ENCODE peak calls at places on chromosomes 4 and X, in nine cellular contexts. One of them, this sample, is unnamed. For H3K27me3, the result is how much of the 10 kb centered on the place peaks cover.

GRCh38 chrX:150080497-150080896 is 142.2 kb upstream of the EOLA2 start:
- DNase-seq in tibial nerve: no peak
- DNase-seq in small intestine: no peak
- DNase-seq in left lung: no peak
- DNase-seq in HCT116: no peak
- DNase-seq in stomach: no peak
- DNase-seq in mesenchymal stem cell: no peak
- DNase-seq in K562: no peak
- DNase-seq in bronchial epithelial cell: no peak
- DNase-seq in this sample: no peak

GRCh38 chr4:94256144-94256783 is 48.6 kb downstream of the SMARCAD1 start:
- DNase-seq in small intestine: no peak
- DNase-seq in left lung: no peak
- DNase-seq in K562: no peak
- DNase-seq in HCT116: no peak
- DNase-seq in tibial nerve: no peak
- DNase-seq in stomach: no peak
- DNase-seq in bronchial epithelial cell: no peak
- DNase-seq in mesenchymal stem cell: no peak
- DNase-seq in this sample: no peak

GRCh38 chr4:73245955-73246354 is 12.6 kb downstream of the ANKRD17 start:
- DNase-seq in stomach: no peak
- DNase-seq in tibial nerve: no peak
- DNase-seq in HCT116: no peak
- DNase-seq in mesenchymal stem cell: no peak
- DNase-seq in K562: peak
- DNase-seq in small intestine: no peak
- DNase-seq in left lung: no peak
- DNase-seq in bronchial epithelial cell: no peak
- DNase-seq in this sample: no peak

GRCh38 chr4:90039122-90039521 is 88.1 kb upstream of the CCSER1 start:
- DNase-seq in tibial nerve: no peak
- DNase-seq in bronchial epithelial cell: no peak
- DNase-seq in small intestine: no peak
- DNase-seq in mesenchymal stem cell: no peak
- DNase-seq in stomach: no peak
- DNase-seq in K562: no peak
- DNase-seq in HCT116: no peak
- DNase-seq in left lung: peak
- DNase-seq in this sample: no peak

GRCh38 chrX:84205276-84205675 is 17.3 kb upstream of the RPS6KA6 start:
- DNase-seq in K562: no peak
- DNase-seq in left lung: no peak
- DNase-seq in stomach: no peak
- DNase-seq in small intestine: no peak
- DNase-seq in mesenchymal stem cell: no peak
- DNase-seq in HCT116: no peak
- DNase-seq in tibial nerve: no peak
- DNase-seq in bronchial epithelial cell: no peak
- DNase-seq in this sample: no peak

GRCh38 chrX:133523094-133523493 is 107.8 kb upstream of the GPC4 start:
- DNase-seq in K562: no peak
- DNase-seq in HCT116: no peak
- DNase-seq in stomach: no peak
- DNase-seq in left lung: no peak
- DNase-seq in mesenchymal stem cell: no peak
- DNase-seq in small intestine: no peak
- DNase-seq in tibial nerve: peak
- DNase-seq in bronchial epithelial cell: peak
- DNase-seq in this sample: no peak

GRCh38 chr4:87949961-87950360 is 25.6 kb upstream of the SPP1 start:
- DNase-seq in K562: no peak
- DNase-seq in HCT116: no peak
- DNase-seq in mesenchymal stem cell: peak
- DNase-seq in bronchial epithelial cell: peak
- DNase-seq in left lung: no peak
- DNase-seq in tibial nerve: no peak
- DNase-seq in stomach: no peak
- DNase-seq in small intestine: no peak
- DNase-seq in this sample: no peak

GRCh38 chr4:64824591-64824990 is 415.3 kb upstream of the TECRL start:
- DNase-seq in mesenchymal stem cell: no peak
- DNase-seq in tibial nerve: no peak
- DNase-seq in K562: no peak
- DNase-seq in left lung: no peak
- DNase-seq in stomach: no peak
- DNase-seq in bronchial epithelial cell: no peak
- DNase-seq in small intestine: no peak
- DNase-seq in HCT116: no peak
- DNase-seq in this sample: no peak

GRCh38 chr4:137307806-137308205 is 224.5 kb downstream of the PCDH18 start:
- DNase-seq in mesenchymal stem cell: no peak
- DNase-seq in K562: no peak
- DNase-seq in tibial nerve: peak
- DNase-seq in left lung: no peak
- DNase-seq in stomach: no peak
- DNase-seq in bronchial epithelial cell: no peak
- DNase-seq in small intestine: no peak
- DNase-seq in HCT116: no peak
- DNase-seq in this sample: no peak

GRCh38 chr4:2059726-2060577 is 825 bp downstream of the NAT8L start:
- DNase-seq in stomach: no peak
- DNase-seq in HCT116: no peak
- DNase-seq in tibial nerve: no peak
- DNase-seq in small intestine: no peak
- DNase-seq in K562: no peak
- DNase-seq in mesenchymal stem cell: peak
- DNase-seq in bronchial epithelial cell: no peak
- DNase-seq in left lung: peak
- DNase-seq in this sample: no peak

GRCh38 chrX:43961699-43962098 is 11.5 kb downstream of the NDP start:
- DNase-seq in stomach: no peak
- DNase-seq in mesenchymal stem cell: no peak
- DNase-seq in tibial nerve: no peak
- DNase-seq in K562: peak
- DNase-seq in small intestine: no peak
- DNase-seq in bronchial epithelial cell: no peak
- DNase-seq in left lung: no peak
- DNase-seq in HCT116: no peak
- DNase-seq in this sample: no peak

GRCh38 chr4:141540643-141541042 is 95.7 kb upstream of the IL15 start:
- DNase-seq in mesenchymal stem cell: peak
- DNase-seq in stomach: no peak
- DNase-seq in K562: no peak
- DNase-seq in tibial nerve: no peak
- DNase-seq in small intestine: no peak
- DNase-seq in bronchial epithelial cell: no peak
- DNase-seq in HCT116: no peak
- DNase-seq in left lung: no peak
- DNase-seq in this sample: no peak

DNA sequence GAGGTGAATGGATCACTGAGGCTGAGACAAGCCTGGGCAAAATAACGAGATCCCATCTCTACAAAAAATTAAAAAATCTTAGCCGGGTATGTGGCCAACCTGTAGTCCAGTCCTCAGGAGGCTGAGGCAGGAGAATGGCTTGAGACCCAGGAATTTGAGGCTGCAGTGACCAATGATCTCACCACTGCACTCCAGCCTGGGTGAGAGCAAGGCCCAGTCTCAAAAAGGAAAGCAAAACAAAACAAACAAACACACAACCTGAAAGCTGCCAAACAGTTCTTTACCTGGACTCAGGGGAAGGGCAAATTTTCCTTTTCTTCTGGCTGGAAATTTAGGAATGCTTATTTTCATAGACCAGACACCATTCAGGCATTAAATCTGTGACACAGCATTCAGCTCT is 163.1 kb upstream of the FAT1 start:
- DNase-seq in small intestine: no peak
- DNase-seq in K562: no peak
- DNase-seq in mesenchymal stem cell: no peak
- DNase-seq in HCT116: no peak
- DNase-seq in tibial nerve: no peak
- DNase-seq in stomach: no peak
- DNase-seq in left lung: no peak
- DNase-seq in bronchial epithelial cell: no peak
- DNase-seq in this sample: no peak
- H3K27me3 ChIP-seq in small intestine: under half
- H3K27me3 ChIP-seq in K562: under half
- H3K27me3 ChIP-seq in mesenchymal stem cell: under half
- H3K27me3 ChIP-seq in HCT116: under half
- H3K27me3 ChIP-seq in tibial nerve: under half
- H3K27me3 ChIP-seq in stomach: under half
- H3K27me3 ChIP-seq in left lung: under half
- H3K27me3 ChIP-seq in bronchial epithelial cell: under half
- H3K27me3 ChIP-seq in this sample: under half

GRCh38 chr4:8225704-8226443 is 26.8 kb downstream of the SH3TC1 start:
- DNase-seq in small intestine: no peak
- DNase-seq in mesenchymal stem cell: no peak
- DNase-seq in stomach: no peak
- DNase-seq in K562: no peak
- DNase-seq in left lung: peak
- DNase-seq in tibial nerve: no peak
- DNase-seq in bronchial epithelial cell: no peak
- DNase-seq in HCT116: no peak
- DNase-seq in this sample: no peak
- H3K27me3 ChIP-seq in small intestine: under half
- H3K27me3 ChIP-seq in mesenchymal stem cell: under half
- H3K27me3 ChIP-seq in stomach: under half
- H3K27me3 ChIP-seq in K562: under half
- H3K27me3 ChIP-seq in left lung: under half
- H3K27me3 ChIP-seq in tibial nerve: under half
- H3K27me3 ChIP-seq in bronchial epithelial cell: under half
- H3K27me3 ChIP-seq in HCT116: under half
- H3K27me3 ChIP-seq in this sample: under half

GRCh38 chrX:122934131-122934530 is 249.9 kb upstream of the GRIA3 start:
- DNase-seq in mesenchymal stem cell: no peak
- DNase-seq in K562: no peak
- DNase-seq in stomach: no peak
- DNase-seq in left lung: no peak
- DNase-seq in bronchial epithelial cell: no peak
- DNase-seq in tibial nerve: no peak
- DNase-seq in small intestine: no peak
- DNase-seq in HCT116: no peak
- DNase-seq in this sample: no peak
- H3K27me3 ChIP-seq in mesenchymal stem cell: under half
- H3K27me3 ChIP-seq in K562: under half
- H3K27me3 ChIP-seq in stomach: under half
- H3K27me3 ChIP-seq in left lung: under half
- H3K27me3 ChIP-seq in bronchial epithelial cell: under half
- H3K27me3 ChIP-seq in tibial nerve: under half
- H3K27me3 ChIP-seq in small intestine: under half
- H3K27me3 ChIP-seq in HCT116: under half
- H3K27me3 ChIP-seq in this sample: under half

DNA sequence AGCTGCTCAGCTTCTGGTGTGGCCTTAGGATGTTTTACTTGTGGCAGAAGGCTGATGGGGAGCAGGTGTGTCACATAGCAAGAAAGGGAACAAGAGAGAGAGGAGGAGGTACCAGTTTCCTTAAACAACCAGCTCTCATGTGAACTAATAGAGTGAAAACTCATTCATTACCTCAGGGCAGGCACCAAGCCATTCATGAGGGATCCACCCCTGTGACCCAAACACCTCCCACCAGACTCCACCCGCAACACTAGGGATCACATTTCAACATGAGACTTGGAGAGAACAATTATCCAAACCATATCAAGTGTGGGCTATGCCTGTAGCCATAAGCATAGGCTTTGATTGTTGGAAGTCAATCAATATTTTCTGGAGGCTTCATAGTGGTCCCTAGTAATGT is 56.0 kb downstream of the GSX2 start:
- DNase-seq in mesenchymal stem cell: no peak
- DNase-seq in K562: no peak
- DNase-seq in bronchial epithelial cell: peak
- DNase-seq in stomach: no peak
- DNase-seq in HCT116: no peak
- DNase-seq in left lung: no peak
- DNase-seq in tibial nerve: no peak
- DNase-seq in small intestine: no peak
- DNase-seq in this sample: no peak
- H3K27me3 ChIP-seq in mesenchymal stem cell: under half
- H3K27me3 ChIP-seq in K562: under half
- H3K27me3 ChIP-seq in bronchial epithelial cell: under half
- H3K27me3 ChIP-seq in stomach: under half
- H3K27me3 ChIP-seq in HCT116: under half
- H3K27me3 ChIP-seq in left lung: under half
- H3K27me3 ChIP-seq in tibial nerve: under half
- H3K27me3 ChIP-seq in small intestine: under half
- H3K27me3 ChIP-seq in this sample: under half

This sample was measured in DND-41.